ENCODE peak calls at places on chromosome 9, in seven cellular contexts. One of them, this sample, is unnamed.
A peak's percentile ranks its signal among the peaks of the same experiment; 100 is the strongest.

GRCh38 chr9:34253460-34253837 is 74.6 kb downstream of the UBAP1 start:
- DNase-seq in WTC11: no peak
- DNase-seq in Daoy: no peak
- DNase-seq in RCC 7860: peak; percentile 16
- DNase-seq in stimulated activated naive CD4-positive, alpha-beta T cell: no peak
- DNase-seq in RPMI7951: peak; percentile 28
- DNase-seq in CD4-positive, alpha-beta T cell: no peak
- DNase-seq in this sample: no peak

GRCh38 chr9:127076860-127077657 is 45.4 kb downstream of the ANGPTL2 start:
- DNase-seq in RCC 7860: no peak
- DNase-seq in RPMI7951: peak; percentile 2
- DNase-seq in CD4-positive, alpha-beta T cell: no peak
- DNase-seq in WTC11: no peak
- DNase-seq in Daoy: no peak
- DNase-seq in stimulated activated naive CD4-positive, alpha-beta T cell: no peak
- DNase-seq in this sample: no peak

GRCh38 chr9:123669355-123669754 is 260.6 kb downstream of the DENND1A start:
- DNase-seq in WTC11: no peak
- DNase-seq in RPMI7951: peak; percentile 16
- DNase-seq in Daoy: no peak
- DNase-seq in RCC 7860: peak; percentile 80
- DNase-seq in stimulated activated naive CD4-positive, alpha-beta T cell: no peak
- DNase-seq in CD4-positive, alpha-beta T cell: no peak
- DNase-seq in this sample: no peak

GRCh38 chr9:76166436-76166959 is 227.7 kb downstream of the RFK start:
- DNase-seq in RPMI7951: peak; percentile 11
- DNase-seq in CD4-positive, alpha-beta T cell: no peak
- DNase-seq in stimulated activated naive CD4-positive, alpha-beta T cell: no peak
- DNase-seq in RCC 7860: no peak
- DNase-seq in WTC11: no peak
- DNase-seq in Daoy: no peak
- DNase-seq in this sample: no peak

GRCh38 chr9:109369285-109369684 is 48.4 kb upstream of the EPB41L4B start:
- DNase-seq in stimulated activated naive CD4-positive, alpha-beta T cell: no peak
- DNase-seq in RCC 7860: no peak
- DNase-seq in Daoy: no peak
- DNase-seq in WTC11: no peak
- DNase-seq in CD4-positive, alpha-beta T cell: no peak
- DNase-seq in RPMI7951: no peak
- DNase-seq in this sample: no peak

GRCh38 chr9:89022071-89022721 is 30.9 kb downstream of the S1PR3 start:
- DNase-seq in stimulated activated naive CD4-positive, alpha-beta T cell: no peak
- DNase-seq in RCC 7860: no peak
- DNase-seq in WTC11: no peak
- DNase-seq in RPMI7951: peak; percentile 81
- DNase-seq in CD4-positive, alpha-beta T cell: no peak
- DNase-seq in Daoy: peak; percentile 57
- DNase-seq in this sample: no peak

GRCh38 chr9:123165813-123166212 is 102.6 kb downstream of the STRBP start:
- DNase-seq in stimulated activated naive CD4-positive, alpha-beta T cell: no peak
- DNase-seq in RCC 7860: no peak
- DNase-seq in RPMI7951: no peak
- DNase-seq in Daoy: no peak
- DNase-seq in WTC11: no peak
- DNase-seq in CD4-positive, alpha-beta T cell: no peak
- DNase-seq in this sample: no peak

GRCh38 chr9:98822661-98823060 is 15.2 kb downstream of the GALNT12 start:
- DNase-seq in stimulated activated naive CD4-positive, alpha-beta T cell: no peak
- DNase-seq in CD4-positive, alpha-beta T cell: no peak
- DNase-seq in Daoy: no peak
- DNase-seq in RCC 7860: no peak
- DNase-seq in WTC11: no peak
- DNase-seq in RPMI7951: no peak
- DNase-seq in this sample: no peak

GRCh38 chr9:40913096-40913719 is 215.3 kb downstream of the FOXD4L6 start:
- DNase-seq in RPMI7951: no peak
- DNase-seq in WTC11: no peak
- DNase-seq in stimulated activated naive CD4-positive, alpha-beta T cell: no peak
- DNase-seq in CD4-positive, alpha-beta T cell: no peak
- DNase-seq in RCC 7860: no peak
- DNase-seq in Daoy: no peak
- DNase-seq in this sample: no peak

GRCh38 chr9:77011973-77012817 is 7.3 kb upstream of the FOXB2 start:
- DNase-seq in RCC 7860: no peak
- DNase-seq in RPMI7951: peak; percentile 5
- DNase-seq in stimulated activated naive CD4-positive, alpha-beta T cell: peak; percentile 19
- DNase-seq in WTC11: peak; percentile 92
- DNase-seq in CD4-positive, alpha-beta T cell: peak; percentile 31
- DNase-seq in Daoy: peak; percentile 80
- DNase-seq in this sample: peak; percentile 92

GRCh38 chr9:130938652-130939404 is at the start of gene FIBCD1:
- DNase-seq in Daoy: peak; percentile 82
- DNase-seq in RPMI7951: peak; percentile 42
- DNase-seq in WTC11: peak; percentile 69
- DNase-seq in stimulated activated naive CD4-positive, alpha-beta T cell: no peak
- DNase-seq in RCC 7860: no peak
- DNase-seq in CD4-positive, alpha-beta T cell: no peak
- DNase-seq in this sample: peak; percentile 69

GRCh38 chr9:21616082-21616778 is 134.1 kb upstream of the IFNE start:
- DNase-seq in Daoy: no peak
- DNase-seq in RCC 7860: peak; percentile 80
- DNase-seq in WTC11: no peak
- DNase-seq in RPMI7951: peak; percentile 47
- DNase-seq in stimulated activated naive CD4-positive, alpha-beta T cell: no peak
- DNase-seq in CD4-positive, alpha-beta T cell: no peak
- DNase-seq in this sample: no peak

GRCh38 chr9:106864533-106865143 is 1.7 kb downstream of the ZNF462 start:
- DNase-seq in RPMI7951: peak; percentile 67
- DNase-seq in CD4-positive, alpha-beta T cell: no peak
- DNase-seq in RCC 7860: peak; percentile 62
- DNase-seq in WTC11: no peak
- DNase-seq in Daoy: peak; percentile 63
- DNase-seq in stimulated activated naive CD4-positive, alpha-beta T cell: no peak
- DNase-seq in this sample: peak; percentile 53

GRCh38 chr9:137136261-137136925 is 2.6 kb upstream of the GRIN1 start:
- DNase-seq in CD4-positive, alpha-beta T cell: no peak
- DNase-seq in WTC11: no peak
- DNase-seq in Daoy: no peak
- DNase-seq in stimulated activated naive CD4-positive, alpha-beta T cell: no peak
- DNase-seq in RCC 7860: no peak
- DNase-seq in RPMI7951: no peak
- DNase-seq in this sample: no peak

GRCh38 chr9:93090091-93090655 is 5.8 kb upstream of the CARD19 start:
- DNase-seq in Daoy: no peak
- DNase-seq in stimulated activated naive CD4-positive, alpha-beta T cell: no peak
- DNase-seq in WTC11: no peak
- DNase-seq in CD4-positive, alpha-beta T cell: no peak
- DNase-seq in RPMI7951: no peak
- DNase-seq in RCC 7860: no peak
- DNase-seq in this sample: no peak

GRCh38 chr9:97772145-97772544 is 75.0 kb upstream of the XPA start:
- DNase-seq in RCC 7860: no peak
- DNase-seq in stimulated activated naive CD4-positive, alpha-beta T cell: no peak
- DNase-seq in RPMI7951: no peak
- DNase-seq in CD4-positive, alpha-beta T cell: no peak
- DNase-seq in Daoy: peak; percentile 84
- DNase-seq in WTC11: no peak
- DNase-seq in this sample: peak; percentile 77

GRCh38 chr9:136791466-136792276 is 527 bp downstream of the TMEM141 start:
- DNase-seq in RPMI7951: no peak
- DNase-seq in Daoy: peak; percentile 56
- DNase-seq in WTC11: peak; percentile 90
- DNase-seq in CD4-positive, alpha-beta T cell: peak; percentile 43
- DNase-seq in RCC 7860: peak; percentile 44
- DNase-seq in stimulated activated naive CD4-positive, alpha-beta T cell: peak; percentile 80
- DNase-seq in this sample: peak; percentile 82

GRCh38 chr9:91395553-91396470 is 27.8 kb downstream of the NFIL3 start:
- DNase-seq in RCC 7860: peak; percentile 61
- DNase-seq in Daoy: peak; percentile 66
- DNase-seq in RPMI7951: peak; percentile 84
- DNase-seq in stimulated activated naive CD4-positive, alpha-beta T cell: no peak
- DNase-seq in WTC11: no peak
- DNase-seq in CD4-positive, alpha-beta T cell: no peak
- DNase-seq in this sample: no peak

GRCh38 chr9:20513126-20513913 is 109.0 kb downstream of the MLLT3 start:
- DNase-seq in RPMI7951: no peak
- DNase-seq in WTC11: no peak
- DNase-seq in CD4-positive, alpha-beta T cell: no peak
- DNase-seq in RCC 7860: no peak
- DNase-seq in Daoy: no peak
- DNase-seq in stimulated activated naive CD4-positive, alpha-beta T cell: no peak
- DNase-seq in this sample: no peak

GRCh38 chr9:70079364-70080103 is 35.9 kb downstream of the MAMDC2 start:
- DNase-seq in WTC11: no peak
- DNase-seq in RPMI7951: peak; percentile 11
- DNase-seq in CD4-positive, alpha-beta T cell: no peak
- DNase-seq in stimulated activated naive CD4-positive, alpha-beta T cell: no peak
- DNase-seq in Daoy: no peak
- DNase-seq in RCC 7860: no peak
- DNase-seq in this sample: no peak

GRCh38 chr9:128724744-128725211 is 851 bp upstream of the ZDHHC12 start:
- DNase-seq in RCC 7860: peak; percentile 69
- DNase-seq in CD4-positive, alpha-beta T cell: peak; percentile 8
- DNase-seq in WTC11: peak; percentile 80
- DNase-seq in Daoy: peak; percentile 85
- DNase-seq in stimulated activated naive CD4-positive, alpha-beta T cell: peak; percentile 24
- DNase-seq in RPMI7951: peak; percentile 86
- DNase-seq in this sample: peak; percentile 85

GRCh38 chr9:32939576-32939975 is 61.9 kb downstream of the APTX start:
- DNase-seq in Daoy: no peak
- DNase-seq in stimulated activated naive CD4-positive, alpha-beta T cell: no peak
- DNase-seq in RCC 7860: no peak
- DNase-seq in WTC11: no peak
- DNase-seq in RPMI7951: no peak
- DNase-seq in CD4-positive, alpha-beta T cell: no peak
- DNase-seq in this sample: no peak

GRCh38 chr9:75612754-75613153 is 277.7 kb upstream of the PCSK5 start:
- DNase-seq in WTC11: no peak
- DNase-seq in CD4-positive, alpha-beta T cell: no peak
- DNase-seq in Daoy: no peak
- DNase-seq in RPMI7951: no peak
- DNase-seq in RCC 7860: peak; percentile 27
- DNase-seq in stimulated activated naive CD4-positive, alpha-beta T cell: no peak
- DNase-seq in this sample: no peak

GRCh38 chr9:24502548-24502947 is 43.1 kb downstream of the IZUMO3 start:
- DNase-seq in RPMI7951: no peak
- DNase-seq in CD4-positive, alpha-beta T cell: no peak
- DNase-seq in Daoy: no peak
- DNase-seq in WTC11: no peak
- DNase-seq in stimulated activated naive CD4-positive, alpha-beta T cell: no peak
- DNase-seq in RCC 7860: no peak
- DNase-seq in this sample: no peak

GRCh38 chr9:80369641-80370040 is 797.9 kb downstream of the TLE4 start:
- DNase-seq in RPMI7951: no peak
- DNase-seq in CD4-positive, alpha-beta T cell: no peak
- DNase-seq in stimulated activated naive CD4-positive, alpha-beta T cell: no peak
- DNase-seq in WTC11: no peak
- DNase-seq in RCC 7860: no peak
- DNase-seq in Daoy: no peak
- DNase-seq in this sample: no peak

This sample was measured in ecto neural progenitor cell.